ENCODE peak calls at places on chromosomes 1 and 21, in five cellular contexts. R is erythroblast, C is NCI-H1105 treated with DMSO at 0.1 percent for 48 hours, L is NCI-H345, Q is GM12864. X is an unnamed sample.
A peak's percentile ranks its signal among the peaks of the same experiment; 100 is the strongest.

GRCh38 chr1:21307663-21308062 is 17.4 kb upstream of the ECE1 start:
- DNase-seq in R (no peak), C (no peak), L (no peak), Q (no peak), X (no peak)

GRCh38 chr1:67860776-67861175 is 27.5 kb upstream of the GNG12 start:
- DNase-seq in R (no peak), C (no peak), L (no peak), Q (no peak), X (no peak)

GRCh38 chr1:222124602-222125001 is 382.7 kb upstream of the DUSP10 start:
- DNase-seq in R (no peak), C (no peak), L (no peak), Q (no peak), X (no peak)

GRCh38 chr1:37498872-37499617 is 15.5 kb downstream of the MEAF6 start:
- DNase-seq in R (peak; percentile 67), C (peak; percentile 62), L (no peak), Q (no peak), X (no peak)

GRCh38 chr1:27598902-27599528 is 4.9 kb downstream of the AHDC1 start:
- DNase-seq in R (no peak), C (peak; percentile 67), L (peak; percentile 84), Q (no peak), X (no peak)

GRCh38 chr1:183159960-183160359 is 26.1 kb upstream of the LAMC2 start:
- DNase-seq in R (no peak), C (no peak), L (no peak), Q (no peak), X (no peak)

GRCh38 chr21:43352568-43353281 is 74.2 kb downstream of the SIK1 start:
- DNase-seq in R (peak; percentile 37), C (no peak), L (no peak), Q (peak; percentile 100), X (no peak)

GRCh38 chr1:43572084-43572483 is 41.4 kb downstream of the PTPRF start:
- DNase-seq in R (no peak), C (no peak), L (no peak), Q (no peak), X (no peak)

GRCh38 chr21:32524010-32524719 is 61.2 kb downstream of the TCP10L start:
- DNase-seq in R (no peak), C (no peak), L (no peak), Q (no peak), X (no peak)

GRCh38 chr1:154429118-154429517 is 24.0 kb downstream of the IL6R start:
- DNase-seq in R (no peak), C (no peak), L (no peak), Q (no peak), X (no peak)

GRCh38 chr1:42340093-42340492 is 5.1 kb upstream of the FOXJ3 start:
- DNase-seq in R (no peak), C (peak; percentile 100), L (peak; percentile 99), Q (no peak), X (no peak)

GRCh38 chr1:7471836-7472235 is 299.3 kb upstream of the VAMP3 start:
- DNase-seq in R (no peak), C (peak; percentile 35), L (peak; percentile 75), Q (no peak), X (no peak)

GRCh38 chr1:185741551-185741950 is 7.4 kb downstream of the HMCN1 start:
- DNase-seq in R (no peak), C (no peak), L (no peak), Q (no peak), X (no peak)

GRCh38 chr1:117754061-117754969 is 148.5 kb downstream of the TENT5C start:
- DNase-seq in R (peak; percentile 60), C (peak; percentile 59), L (peak; percentile 67), Q (peak; percentile 10), X (peak; percentile 67)

GRCh38 chr1:6350416-6351088 is 43.0 kb downstream of the ACOT7 start:
- DNase-seq in R (no peak), C (peak; percentile 27), L (no peak), Q (no peak), X (no peak)

X was measured in neural crest cell.